ENCODE peak calls at places on chromosomes 5 and 9, in four cellular contexts. Y is HEK293T, U is HepG2, B is GM12878. H is an unnamed sample.

GRCh38 chr9:112169368-112169767 is 5.7 kb downstream of the SUSD1 start:
- DNase-seq in Y (no peak), U (no peak), B (no peak), H (no peak)

GRCh38 chr5:79107020-79107796 is 4.4 kb upstream of the BHMT start:
- DNase-seq in Y (peak), U (no peak), B (no peak), H (no peak)

GRCh38 chr5:81805086-81805485 is 54.2 kb upstream of the SSBP2 start:
- DNase-seq in Y (no peak), U (no peak), B (no peak), H (no peak)

GRCh38 chr5:12316812-12317211 is 412.6 kb upstream of the CTNND2 start:
- DNase-seq in Y (no peak), U (no peak), B (no peak), H (no peak)

GRCh38 chr5:7392401-7393024 is 3.4 kb upstream of the ADCY2 start:
- DNase-seq in Y (no peak), U (peak), B (no peak), H (peak)

GRCh38 chr9:112348257-112348992 is 15.0 kb upstream of the PTBP3 start:
- DNase-seq in Y (no peak), U (peak), B (no peak), H (no peak)

GRCh38 chr9:128254855-128255759 is 20.7 kb downstream of the GOLGA2 start:
- DNase-seq in Y (peak), U (peak), B (no peak), H (peak)

GRCh38 chr5:180045889-180046499 is 25.6 kb downstream of the RNF130 start:
- DNase-seq in Y (no peak), U (no peak), B (no peak), H (no peak)

GRCh38 chr9:83474631-83475030 is 63.6 kb downstream of the FRMD3 start:
- DNase-seq in Y (no peak), U (no peak), B (no peak), H (no peak)

GRCh38 chr5:19577882-19578281 is 410.1 kb downstream of the CDH18 start:
- DNase-seq in Y (no peak), U (no peak), B (no peak), H (no peak)

GRCh38 chr5:151709109-151709735 is 22.5 kb upstream of the SPARC start:
- DNase-seq in Y (no peak), U (no peak), B (no peak), H (no peak)

GRCh38 chr5:119385136-119386128 is 29.6 kb downstream of the TNFAIP8 start:
- DNase-seq in Y (no peak), U (no peak), B (no peak), H (peak)
- TF ChIP-seq FOXK2 in Y (no peak), U (no peak), B (no peak), H (no peak)

DNA sequence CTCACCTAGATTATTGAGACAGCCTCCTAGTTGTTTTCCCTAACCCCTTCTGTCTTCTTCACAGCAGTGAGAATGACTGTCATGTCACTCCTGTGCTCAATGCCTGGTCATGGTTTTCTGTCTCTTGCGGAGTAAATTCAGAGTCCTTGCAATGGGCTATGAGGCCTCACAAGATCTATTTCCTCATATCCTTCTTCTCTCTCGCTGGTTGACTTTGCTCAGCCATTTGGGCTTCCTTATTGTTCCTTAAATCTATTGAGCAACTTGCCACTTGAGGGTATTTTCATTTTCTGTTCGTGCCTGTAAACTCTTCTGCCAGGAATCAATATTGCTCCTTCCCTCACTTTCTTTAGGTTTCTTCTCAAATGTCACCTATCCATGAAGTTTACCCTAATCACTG is 9.0 kb downstream of the PPP3R2 start:
- DNase-seq in Y (no peak), U (no peak), B (no peak), H (no peak)
- TF ChIP-seq FOXK2 in Y (no peak), U (no peak), B (no peak), H (no peak)

GRCh38 chr9:35862328-35862727 is 7.9 kb downstream of the OR13J1 start:
- DNase-seq in Y (no peak), U (no peak), B (no peak), H (no peak)

GRCh38 chr9:35859310-35859994 is 10.7 kb downstream of the OR13J1 start:
- DNase-seq in Y (no peak), U (no peak), B (no peak), H (peak)

GRCh38 chr9:35859995-35860348 is 10.2 kb downstream of the OR13J1 start:
- DNase-seq in Y (no peak), U (no peak), B (no peak), H (no peak)

GRCh38 chr9:35863583-35863982 is 6.6 kb downstream of the OR13J1 start:
- DNase-seq in Y (no peak), U (no peak), B (no peak), H (no peak)

GRCh38 chr9:35861161-35861897 is 8.9 kb downstream of the OR13J1 start:
- DNase-seq in Y (no peak), U (no peak), B (no peak), H (no peak)
- TF ChIP-seq FOXK2 in Y (no peak), U (no peak), B (no peak), H (no peak)

GRCh38 chr5:147685991-147686390 is 96.5 kb downstream of the JAKMIP2 start:
- DNase-seq in Y (no peak), U (no peak), B (no peak), H (no peak)
- TF ChIP-seq FOXK2 in Y (no peak), U (no peak), B (no peak), H (no peak)

GRCh38 chr9:97714435-97714834 is 17.3 kb upstream of the XPA start:
- DNase-seq in Y (no peak), U (peak), B (no peak), H (no peak)
- TF ChIP-seq FOXK2 in Y (no peak), U (no peak), B (no peak), H (no peak)

DNA sequence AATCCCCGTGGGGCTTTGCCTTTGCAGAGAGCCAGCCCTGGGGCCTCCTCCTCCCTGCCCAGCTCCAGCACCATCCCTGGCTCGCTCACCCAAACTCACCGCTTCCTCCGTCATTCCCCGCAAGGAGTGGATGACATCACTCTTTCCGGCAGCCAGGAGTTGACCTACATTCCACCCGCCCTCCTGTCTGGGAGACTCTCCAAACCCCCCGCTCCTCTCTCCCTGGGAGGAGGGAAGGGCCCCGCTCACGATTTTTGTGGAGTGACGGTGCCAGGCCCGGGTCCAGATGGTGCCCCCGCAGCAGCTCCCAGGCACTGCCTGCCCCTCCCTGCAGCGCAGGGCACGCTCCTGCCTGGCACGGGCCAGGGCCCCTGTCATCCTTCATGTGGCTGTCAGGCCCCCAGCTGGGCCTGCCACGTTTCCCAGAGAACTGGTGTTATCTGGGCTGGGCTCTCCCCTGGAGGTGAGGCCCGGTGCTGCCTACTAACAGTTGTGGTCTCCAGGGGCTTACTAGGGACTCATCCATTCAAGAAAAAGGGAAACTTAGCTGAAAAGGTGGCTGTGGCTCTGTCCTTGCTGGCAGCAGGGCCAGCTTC is 52.3 kb downstream of the NTNG2 start:
- DNase-seq in Y (peak), U (no peak), B (no peak), H (peak)
- TF ChIP-seq FOXK2 in Y (no peak), U (no peak), B (no peak), H (no peak)

GRCh38 chr9:70481471-70481870 is 67.0 kb upstream of the KLF9 start:
- DNase-seq in Y (no peak), U (no peak), B (no peak), H (no peak)
- TF ChIP-seq FOXK2 in Y (no peak), U (no peak), B (no peak), H (no peak)

H was measured in K562.